ENCODE peak calls at places on chromosomes 1 and 21, in four cellular contexts. J, D, B and A are unnamed samples.

GRCh38 chr1:224107282-224107625 is 6.7 kb upstream of the FBXO28 start:
- DNase-seq in J (no peak), D (no peak), B (no peak), A (no peak)

GRCh38 chr1:68049941-68050878 is at the start of gene DIRAS3:
- DNase-seq in J (no peak), D (peak), B (no peak), A (no peak)

GRCh38 chr1:218887141-218887925 is 286.3 kb upstream of the LYPLAL1 start:
- DNase-seq in J (no peak), D (no peak), B (no peak), A (no peak)

GRCh38 chr1:26991310-26992116 is 2.0 kb upstream of the TRNP1 start:
- DNase-seq in J (no peak), D (peak), B (no peak), A (no peak)

GRCh38 chr1:172883387-172883791 is 167.4 kb downstream of the TNFSF18 start:
- DNase-seq in J (no peak), D (no peak), B (no peak), A (no peak)

GRCh38 chr1:186421446-186421845 is 39.5 kb downstream of the PDC start:
- DNase-seq in J (no peak), D (no peak), B (no peak), A (no peak)

GRCh38 chr1:153608742-153609584 is 4.0 kb downstream of the S100A16 start:
- DNase-seq in J (peak), D (peak), B (peak), A (peak)

GRCh38 chr21:28485301-28486022 is 507.2 kb downstream of the LTN1 start:
- DNase-seq in J (no peak), D (no peak), B (no peak), A (no peak)

GRCh38 chr1:242738702-242739225 is 214.3 kb upstream of the PLD5 start:
- DNase-seq in J (no peak), D (no peak), B (no peak), A (no peak)

GRCh38 chr1:33396188-33397124 is 34.4 kb downstream of the PHC2 start:
- DNase-seq in J (no peak), D (peak), B (no peak), A (no peak)

GRCh38 chr1:182786223-182787001 is 3.2 kb upstream of the NPL start:
- DNase-seq in J (no peak), D (peak), B (peak), A (peak)

GRCh38 chr21:46289655-46290178 is 3.6 kb downstream of the YBEY start:
- DNase-seq in J (no peak), D (no peak), B (no peak), A (no peak)

GRCh38 chr1:219659682-219660081 is 46.8 kb upstream of the ZC3H11B start:
- DNase-seq in J (no peak), D (peak), B (no peak), A (no peak)

GRCh38 chr1:43348809-43349593 is 9.8 kb upstream of the CDC20 start:
- DNase-seq in J (peak), D (peak), B (peak), A (no peak)

GRCh38 chr1:93851878-93852277 is 27.1 kb downstream of the DNTTIP2 start:
- DNase-seq in J (no peak), D (no peak), B (no peak), A (no peak)

GRCh38 chr1:54410359-54410758 is 4.2 kb upstream of the SSBP3 start:
- DNase-seq in J (no peak), D (no peak), B (no peak), A (no peak)

GRCh38 chr1:227898502-227899140 is 49.1 kb downstream of the WNT9A start:
- DNase-seq in J (peak), D (no peak), B (peak), A (peak)

GRCh38 chr1:221667504-221667903 is 74.4 kb downstream of the DUSP10 start:
- DNase-seq in J (no peak), D (peak), B (no peak), A (no peak)

GRCh38 chr1:165629848-165630628 is 996 bp upstream of the MGST3 start:
- DNase-seq in J (no peak), D (no peak), B (peak), A (no peak)

GRCh38 chr1:1614204-1614953 is 921 bp upstream of the MIB2 start:
- DNase-seq in J (no peak), D (peak), B (no peak), A (no peak)

GRCh38 chr1:47406966-47407365 is 9.1 kb upstream of the FOXE3 start:
- DNase-seq in J (no peak), D (no peak), B (no peak), A (no peak)

GRCh38 chr1:222865718-222866117 is 50.9 kb downstream of the DISP1 start:
- DNase-seq in J (no peak), D (no peak), B (no peak), A (no peak)

GRCh38 chr1:214707306-214708087 is 104.5 kb downstream of the CENPF start:
- DNase-seq in J (no peak), D (peak), B (no peak), A (no peak)

GRCh38 chr1:238257018-238257417 is 366.3 kb upstream of the ZP4 start:
- DNase-seq in J (no peak), D (no peak), B (no peak), A (no peak)

GRCh38 chr1:216923601-216924000 is 200.4 kb upstream of the ESRRG start:
- DNase-seq in J (no peak), D (no peak), B (no peak), A (no peak)

GRCh38 chr1:32273389-32274208 is 18.3 kb upstream of the HDAC1 start:
- DNase-seq in J (no peak), D (peak), B (no peak), A (no peak)

GRCh38 chr1:1331068-1331965 is at the start of gene TAS1R3:
- DNase-seq in J (no peak), D (no peak), B (no peak), A (no peak)

GRCh38 chr1:244854175-244854574 is 10.2 kb downstream of the HNRNPU start:
- DNase-seq in J (no peak), D (no peak), B (no peak), A (no peak)

GRCh38 chr21:18370292-18370691 is 33.3 kb downstream of the TMPRSS15 start:
- DNase-seq in J (no peak), D (no peak), B (no peak), A (no peak)

GRCh38 chr1:202664083-202664482 is 46.2 kb downstream of the SYT2 start:
- DNase-seq in J (no peak), D (no peak), B (no peak), A (no peak)

GRCh38 chr1:150543500-150544143 is 5.6 kb upstream of the ADAMTSL4 start:
- DNase-seq in J (no peak), D (no peak), B (no peak), A (no peak)

GRCh38 chr1:230728710-230729392 is 14.9 kb upstream of the AGT start:
- DNase-seq in J (no peak), D (no peak), B (peak), A (no peak)

GRCh38 chr1:60965280-60965854 is 117.0 kb upstream of the NFIA start:
- DNase-seq in J (no peak), D (no peak), B (no peak), A (no peak)

GRCh38 chr1:182450087-182450486 is at the start of gene RGSL1:
- DNase-seq in J (no peak), D (no peak), B (no peak), A (no peak)

GRCh38 chr1:20197329-20197791 is 11.0 kb upstream of the PLA2G2C start:
- DNase-seq in J (no peak), D (no peak), B (no peak), A (no peak)

GRCh38 chr1:20194224-20194623 is 7.9 kb upstream of the PLA2G2C start:
- DNase-seq in J (no peak), D (no peak), B (no peak), A (no peak)

GRCh38 chr1:20192871-20193411 is 6.6 kb upstream of the PLA2G2C start:
- DNase-seq in J (no peak), D (no peak), B (no peak), A (no peak)

GRCh38 chr1:20194770-20195463 is 8.6 kb upstream of the PLA2G2C start:
- DNase-seq in J (no peak), D (peak), B (peak), A (no peak)

DNA sequence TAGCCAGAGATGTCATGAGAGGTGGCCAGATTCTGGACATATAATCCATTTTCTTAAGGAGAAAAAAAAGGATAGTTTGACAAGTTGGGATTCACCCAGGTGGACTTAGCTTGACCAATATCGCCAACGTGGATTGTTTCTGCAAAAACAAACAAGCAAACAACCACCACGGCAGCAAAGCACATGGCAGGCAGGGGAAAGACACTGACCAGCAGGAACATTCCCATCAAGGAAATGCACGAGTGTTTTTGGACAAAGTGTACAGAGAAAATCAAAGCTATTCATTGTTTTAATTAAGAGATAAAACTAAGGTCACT is 9.1 kb upstream of the PLA2G2C start:
- DNase-seq in J (no peak), D (no peak), B (no peak), A (no peak)
- TF ChIP-seq CTCF in J (no peak), D (no peak), B (no peak), A (no peak)

DNA sequence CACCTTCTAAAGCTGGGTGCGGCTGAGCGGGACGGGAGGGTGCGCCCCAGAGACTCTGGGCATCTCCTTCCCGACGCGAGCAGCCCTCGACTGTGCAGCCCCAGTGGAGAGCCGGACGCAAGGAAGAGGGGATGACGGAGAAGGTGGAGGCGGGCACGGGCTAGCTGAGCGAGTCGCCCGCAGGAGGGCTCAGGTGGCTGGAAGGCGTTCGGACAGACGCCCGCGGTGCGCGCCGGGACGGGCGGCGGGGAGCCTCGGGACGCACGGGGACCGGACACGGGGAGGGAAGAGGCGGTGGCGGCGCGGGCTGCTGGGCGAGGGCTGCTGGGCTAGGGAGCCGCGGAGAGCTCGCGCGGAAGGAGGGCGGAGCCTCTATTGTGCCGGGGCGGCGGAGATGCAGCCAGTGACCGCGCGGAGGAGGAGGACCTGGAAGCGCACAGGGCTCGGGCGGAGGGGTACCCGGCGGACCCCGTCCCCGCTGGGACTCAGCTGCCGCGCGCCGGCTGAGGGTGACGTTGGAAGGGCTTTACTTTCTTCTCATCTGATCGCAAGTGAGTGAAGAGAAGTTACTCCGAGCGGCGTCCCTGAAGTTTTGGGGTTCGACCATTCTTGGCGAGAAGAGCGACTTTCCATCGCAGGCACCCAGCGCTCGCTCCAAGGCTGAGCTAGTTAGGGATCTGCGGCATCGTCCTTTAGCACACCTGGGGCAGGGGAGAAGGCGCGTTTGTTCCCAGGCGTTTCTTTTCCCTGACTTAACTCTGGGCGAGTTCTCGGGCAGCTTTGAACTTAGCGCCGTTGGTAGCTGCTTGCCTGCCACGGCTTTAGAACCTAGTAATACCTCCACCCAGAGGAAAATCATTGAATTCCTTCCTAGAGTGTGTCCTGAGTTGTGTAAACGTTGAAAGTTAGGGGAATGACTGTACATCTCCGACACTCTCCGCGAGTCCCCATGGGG is at the start of gene OLFML2B:
- DNase-seq in J (no peak), D (peak), B (peak), A (peak)
- TF ChIP-seq CTCF in J (peak), D (peak), B (no peak), A (peak)

GRCh38 chr1:110605901-110606783 is at the start of gene KCNA2:
- DNase-seq in J (no peak), D (no peak), B (no peak), A (no peak)
- TF ChIP-seq CTCF in J (no peak), D (no peak), B (no peak), A (no peak)

GRCh38 chr1:155051342-155051776 is 243 bp downstream of the ADAM15 start:
- DNase-seq in J (no peak), D (no peak), B (no peak), A (no peak)

GRCh38 chr1:155051777-155052398 is 772 bp downstream of the ADAM15 start:
- DNase-seq in J (no peak), D (peak), B (no peak), A (no peak)

GRCh38 chr1:155050560-155051341 is at the start of gene ADAM15:
- DNase-seq in J (no peak), D (peak), B (peak), A (peak)

GRCh38 chr1:155053531-155054105 is 2.5 kb downstream of the ADAM15 start:
- DNase-seq in J (no peak), D (no peak), B (no peak), A (no peak)

DNA sequence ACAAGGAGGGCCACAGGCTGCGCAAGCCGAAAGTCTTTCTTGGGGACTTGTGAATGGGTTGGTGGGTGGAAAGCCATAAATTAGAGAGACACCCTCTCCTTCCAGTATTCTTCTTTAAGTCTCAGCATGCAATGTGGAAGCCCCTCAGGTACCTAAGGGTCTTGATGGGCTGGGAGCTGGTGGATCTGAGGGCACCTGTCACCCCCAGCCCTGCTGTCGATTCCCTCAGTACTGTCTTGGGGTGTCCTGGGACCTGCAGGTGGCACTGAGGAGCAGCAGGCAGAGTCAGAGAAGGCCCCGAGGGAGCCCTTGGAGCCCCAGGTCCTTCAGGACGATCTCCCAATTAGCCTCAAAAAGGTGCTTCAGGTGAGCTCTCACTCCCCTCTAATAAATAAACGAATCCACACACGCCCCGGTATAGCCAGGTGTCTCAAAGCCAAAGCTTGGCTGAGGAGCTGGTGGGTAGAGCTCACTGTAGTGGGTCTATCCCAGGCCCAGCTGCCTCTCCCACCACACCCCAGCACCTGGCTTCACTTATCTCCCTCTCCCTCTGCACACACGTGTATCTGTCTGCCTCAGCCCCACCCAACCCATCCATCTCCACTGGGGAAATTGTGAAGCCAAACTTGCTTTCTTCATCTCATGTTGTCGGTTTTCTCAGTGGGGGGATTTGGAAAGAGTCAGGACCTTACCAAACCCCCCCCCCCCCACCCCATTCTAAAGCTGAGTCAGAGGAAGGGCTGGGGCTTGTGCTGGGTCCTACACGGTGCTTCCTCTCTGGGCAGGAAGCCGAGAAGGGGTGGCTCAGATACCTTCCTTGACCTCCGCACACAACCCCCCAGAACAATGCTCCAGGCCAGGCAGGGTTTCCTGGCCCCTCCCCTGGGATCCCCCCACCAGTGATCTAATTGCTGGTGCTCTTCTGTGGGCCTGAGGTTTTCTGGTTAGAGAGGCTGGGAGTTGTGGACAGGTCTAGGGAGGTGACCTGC is 1.6 kb downstream of the ADAM15 start:
- DNase-seq in J (no peak), D (no peak), B (no peak), A (no peak)
- TF ChIP-seq CTCF in J (no peak), D (no peak), B (no peak), A (no peak)

GRCh38 chr1:199821029-199821779 is 206.3 kb upstream of the NR5A2 start:
- DNase-seq in J (no peak), D (no peak), B (no peak), A (no peak)
- TF ChIP-seq CTCF in J (no peak), D (no peak), B (no peak), A (no peak)

GRCh38 chr1:86965827-86966182 is 51.4 kb downstream of the HS2ST1 start:
- DNase-seq in J (no peak), D (no peak), B (no peak), A (no peak)
- TF ChIP-seq CTCF in J (no peak), D (no peak), B (no peak), A (no peak)

GRCh38 chr1:28436211-28436769 is 66.8 kb downstream of the PHACTR4 start:
- DNase-seq in J (no peak), D (no peak), B (no peak), A (no peak)
- TF ChIP-seq CTCF in J (no peak), D (no peak), B (no peak), A (no peak)

GRCh38 chr1:38875811-38876210 is 2.7 kb upstream of the MYCBP start:
- DNase-seq in J (no peak), D (no peak), B (no peak), A (no peak)

GRCh38 chr1:38872401-38873026 is 634 bp downstream of the MYCBP start:
- DNase-seq in J (no peak), D (peak), B (no peak), A (no peak)

GRCh38 chr1:38870996-38871395 is 2.2 kb downstream of the MYCBP start:
- DNase-seq in J (no peak), D (no peak), B (no peak), A (no peak)

DNA sequence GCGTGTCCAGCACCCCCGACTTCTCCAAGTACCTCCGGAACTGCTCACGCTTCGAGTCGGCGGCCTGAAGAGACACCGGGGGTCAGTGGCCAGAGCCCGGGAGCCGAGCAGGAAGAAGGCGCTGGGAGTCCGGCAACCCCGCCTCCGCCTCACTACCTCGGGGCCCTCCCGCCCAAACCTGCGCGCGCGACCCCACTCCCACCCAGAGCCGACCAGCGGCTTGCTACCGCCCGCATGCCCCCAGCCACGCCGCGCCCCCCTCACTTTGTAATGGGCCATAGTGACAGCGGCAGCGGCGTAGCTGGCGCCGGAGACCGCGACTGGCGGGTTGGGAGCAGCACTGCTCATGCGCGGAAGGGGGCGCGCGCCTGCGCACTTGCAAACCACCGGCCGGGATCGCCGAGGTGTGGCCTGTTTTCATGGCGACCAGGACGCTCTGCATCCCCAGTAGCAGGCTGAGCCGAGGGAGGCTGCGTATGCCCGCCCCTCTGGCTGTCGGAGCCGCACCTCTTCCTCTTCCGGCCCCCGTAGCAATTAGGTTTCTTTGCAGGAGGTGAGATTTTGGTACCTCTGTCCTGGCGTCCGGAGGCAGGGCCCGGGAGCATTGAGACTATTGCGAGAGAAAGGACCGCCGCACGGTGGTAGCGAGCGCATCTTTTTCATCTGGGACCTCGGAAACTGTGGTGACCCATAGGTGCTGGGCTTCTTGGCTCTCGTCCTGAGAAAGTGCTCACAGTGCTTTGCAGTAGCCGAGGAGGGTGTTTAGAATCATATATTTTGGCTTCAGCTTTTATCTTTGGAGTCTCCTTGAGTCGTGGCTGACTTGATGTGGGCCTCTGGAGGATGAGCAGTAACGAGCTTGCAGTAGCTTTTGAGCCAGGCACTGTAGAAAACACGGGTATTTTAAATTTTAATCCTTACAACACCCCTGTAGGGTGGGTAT is at the start of gene MYCBP:
- DNase-seq in J (peak), D (peak), B (peak), A (peak)
- TF ChIP-seq CTCF in J (peak), D (peak), B (no peak), A (no peak)